ENCODE peak calls at places on chromosomes 11 and 22, in nine cellular contexts. C is uterus; S is activated T-cell treated with anti-CD3 and anti-CD28 coated beads, Interleukin-2, amount 50 U/mL, for 48 hours; B is A549; Q is heart left ventricle; P is GF-D8; Z is stimulated activated CD8-positive, alpha-beta memory T cell treated with anti-CD3 and anti-CD28 coated beads, Interleukin-4, amount 100 ng/mL, for 4 hours; T is coronary artery; D is ovary. L is an unnamed sample.

GRCh38 chr22:42719656-42720262 is 911 bp downstream of the A4GALT start:
- DNase-seq in C (peak; percentile 30), P (no peak), Q (no peak), D (no peak), T (no peak), B (no peak), Z (no peak), S (no peak), L (no peak)

GRCh38 chr11:79971255-79971654 is 530.4 kb upstream of the TENM4 start:
- DNase-seq in C (no peak), P (no peak), B (no peak), D (no peak), S (no peak), T (no peak), Q (no peak), Z (no peak), L (no peak)

GRCh38 chr11:122789916-122790315 is 48.4 kb upstream of the CRTAM start:
- DNase-seq in T (peak; percentile 9), Z (no peak), S (no peak), C (no peak), Q (no peak), B (no peak), P (no peak), D (no peak), L (no peak)

GRCh38 chr11:86672007-86672621 is at the start of gene ME3:
- DNase-seq in D (peak; percentile 71), P (peak; percentile 55), Z (no peak), C (peak; percentile 63), B (peak; percentile 76), Q (peak; percentile 86), T (peak; percentile 87), S (peak; percentile 58), L (peak; percentile 69)

GRCh38 chr11:121762820-121763219 is 310.1 kb upstream of the SORL1-AS1 start:
- DNase-seq in Z (no peak), C (peak; percentile 29), T (no peak), Q (no peak), B (no peak), D (peak; percentile 44), P (no peak), S (no peak), L (peak; percentile 80)

GRCh38 chr22:42270178-42270511 is 308 bp downstream of the TCF20 start:
- DNase-seq in P (no peak), Z (no peak), B (peak; percentile 22), D (no peak), T (no peak), S (peak; percentile 64), Q (no peak), C (no peak), L (peak; percentile 52)

GRCh38 chr22:25567305-25567704 is 2.8 kb downstream of the GRK3 start:
- DNase-seq in T (no peak), S (no peak), C (no peak), P (no peak), D (no peak), Z (no peak), Q (no peak), B (no peak), L (no peak)

GRCh38 chr11:118434553-118435232 is 1.6 kb upstream of the KMT2A start:
- DNase-seq in D (peak; percentile 16), T (peak; percentile 78), Q (no peak), P (peak; percentile 87), Z (no peak), B (no peak), S (peak; percentile 68), C (peak; percentile 25), L (peak; percentile 54)

GRCh38 chr22:25139062-25139461 is 60.6 kb upstream of the CRYBB3 start:
- DNase-seq in D (peak; percentile 57), C (no peak), S (no peak), P (no peak), B (no peak), Q (peak; percentile 75), Z (no peak), T (no peak), L (no peak)

GRCh38 chr22:32854351-32854804 is 52.9 kb downstream of the TIMP3 start:
- DNase-seq in P (no peak), B (no peak), S (no peak), Z (no peak), Q (no peak), T (no peak), C (no peak), D (no peak), L (no peak)

GRCh38 chr11:1659478-1659877 is 29.9 kb downstream of the KRTAP5-5 start:
- DNase-seq in P (no peak), Z (no peak), D (no peak), S (peak; percentile 12), Q (no peak), C (peak; percentile 8), T (peak; percentile 24), B (no peak), L (no peak)

GRCh38 chr22:17164392-17165024 is 5.4 kb upstream of the HDHD5 start:
- DNase-seq in B (peak; percentile 24), P (no peak), D (no peak), T (no peak), C (no peak), Z (no peak), Q (no peak), S (no peak), L (no peak)

GRCh38 chr22:27213766-27214581 is 556.6 kb downstream of the MIAT start:
- DNase-seq in P (no peak), C (peak; percentile 80), Q (peak; percentile 75), Z (no peak), D (peak; percentile 75), B (no peak), S (no peak), T (peak; percentile 87), L (no peak)

GRCh38 chr11:725624-726202 is 19.7 kb downstream of the EPS8L2 start:
- DNase-seq in Z (no peak), D (no peak), Q (no peak), C (no peak), B (no peak), P (no peak), S (no peak), T (no peak), L (peak; percentile 53)

GRCh38 chr11:117868815-117869642 is 7.4 kb downstream of the FXYD6 start:
- DNase-seq in P (no peak), T (no peak), Q (no peak), B (no peak), C (no peak), S (no peak), Z (no peak), D (no peak), L (peak; percentile 52)

GRCh38 chr22:31104869-31105268 is 2.5 kb downstream of the SELENOM start:
- DNase-seq in B (no peak), S (no peak), Z (no peak), Q (peak; percentile 66), C (peak; percentile 65), D (no peak), T (no peak), P (no peak), L (no peak)

GRCh38 chr11:131356201-131356600 is 14.2 kb upstream of the NTM start:
- DNase-seq in T (no peak), Z (no peak), Q (no peak), C (no peak), S (no peak), D (no peak), P (no peak), B (no peak), L (no peak)

GRCh38 chr11:82049199-82049598 is 684.5 kb downstream of the FAM181B start:
- DNase-seq in T (no peak), S (no peak), C (no peak), D (no peak), Z (no peak), B (no peak), P (no peak), Q (peak; percentile 39), L (no peak)

GRCh38 chr22:37731804-37732471 is 35.1 kb downstream of the TRIOBP start:
- DNase-seq in T (no peak), P (peak; percentile 58), Q (no peak), B (peak; percentile 84), C (no peak), D (no peak), Z (no peak), S (no peak), L (no peak)

GRCh38 chr11:28673687-28674431 is 565.7 kb downstream of the METTL15 start:
- DNase-seq in P (no peak), B (no peak), C (no peak), Q (no peak), S (no peak), Z (no peak), T (no peak), D (no peak), L (no peak)